ENCODE peak calls at places on chromosome 19, in nine cellular contexts. H is IMR-90, G is fibroblast of lung, E is AG04450, D is GM23248, F is HepG2, Y is colonic mucosa, Z is iPS DF 6.9, U is mammary epithelial cell. I is an unnamed sample.

GRCh38 chr19:31983647-31984046 is 361.8 kb upstream of the ZNF507 start:
- DNase-seq in Y (no peak), G (no peak), H (no peak), F (no peak), D (no peak), U (no peak), Z (no peak), E (no peak), I (no peak)

GRCh38 chr19:14516746-14517438 is 1.3 kb downstream of the DNAJB1 start:
- DNase-seq in Y (peak; percentile 63), Z (no peak), E (no peak), U (no peak), G (no peak), H (no peak), D (peak; percentile 39), F (no peak), I (no peak)

GRCh38 chr19:42401365-42402303 is 11.5 kb upstream of the CNFN start:
- DNase-seq in H (peak; percentile 73), Z (no peak), F (peak; percentile 49), G (peak; percentile 81), Y (peak; percentile 85), E (peak; percentile 51), U (peak; percentile 31), D (peak; percentile 87), I (peak; percentile 89)

GRCh38 chr19:21474671-21475181 is 30.7 kb upstream of the ZNF429 start:
- DNase-seq in H (peak; percentile 31), U (peak; percentile 64), Y (peak; percentile 77), E (peak; percentile 2), D (peak; percentile 72), F (no peak), G (peak; percentile 73), Z (no peak), I (peak; percentile 82)

GRCh38 chr19:1355258-1355973 is 28.3 kb upstream of the NDUFS7 start:
- DNase-seq in G (no peak), E (no peak), H (no peak), F (no peak), D (peak; percentile 53), Z (no peak), Y (peak; percentile 41), U (peak; percentile 12), I (no peak)

GRCh38 chr19:2315818-2316353 is 7.9 kb upstream of the LINGO3 start:
- DNase-seq in D (peak; percentile 72), E (no peak), Z (no peak), F (peak; percentile 55), G (peak; percentile 63), H (peak; percentile 56), U (no peak), Y (peak; percentile 59), I (peak; percentile 85)

GRCh38 chr19:58554494-58555368 is at the start of gene CHMP2A:
- DNase-seq in Z (peak; percentile 87), F (peak; percentile 84), E (peak; percentile 90), U (peak; percentile 93), G (peak; percentile 97), D (peak; percentile 99), Y (peak; percentile 99), H (peak; percentile 95), I (peak; percentile 100)

GRCh38 chr19:10672529-10673150 is 18.5 kb downstream of the ILF3 start:
- DNase-seq in G (peak; percentile 64), F (no peak), U (no peak), Y (no peak), Z (no peak), E (no peak), D (no peak), H (no peak), I (no peak)

GRCh38 chr19:6519289-6519688 is 11.5 kb upstream of the TNFSF9 start:
- DNase-seq in U (peak; percentile 77), Z (no peak), G (peak; percentile 74), H (peak; percentile 61), Y (no peak), D (peak; percentile 92), F (no peak), E (no peak), I (no peak)

GRCh38 chr19:42207767-42208259 is 9.7 kb downstream of the DEDD2 start:
- DNase-seq in H (peak; percentile 89), G (peak; percentile 64), Z (no peak), Y (no peak), U (peak; percentile 76), E (peak; percentile 49), F (no peak), D (peak; percentile 93), I (no peak)

GRCh38 chr19:18577365-18577914 is 5.8 kb downstream of the UBA52 start:
- DNase-seq in G (no peak), E (no peak), H (no peak), Y (no peak), F (no peak), U (no peak), Z (no peak), D (no peak), I (no peak)

GRCh38 chr19:18675779-18676178 is 7.7 kb upstream of the CRTC1 start:
- DNase-seq in Z (no peak), G (peak; percentile 16), F (no peak), U (no peak), H (no peak), E (no peak), Y (no peak), D (peak; percentile 43), I (no peak)

GRCh38 chr19:48881741-48882657 is 9.8 kb downstream of the PPP1R15A start:
- DNase-seq in D (peak; percentile 50), Z (no peak), Y (no peak), G (no peak), F (no peak), H (no peak), E (no peak), U (peak; percentile 26), I (no peak)

GRCh38 chr19:16828990-16829821 is at the start of gene SIN3B:
- DNase-seq in G (peak; percentile 89), H (peak; percentile 82), Z (no peak), F (peak; percentile 77), Y (peak; percentile 89), D (peak; percentile 93), U (peak; percentile 86), E (peak; percentile 54), I (peak; percentile 92)

GRCh38 chr19:50669319-50670101 is 20.3 kb downstream of the C19orf81 start:
- DNase-seq in E (no peak), H (peak; percentile 15), Z (no peak), U (no peak), D (peak; percentile 54), G (peak; percentile 25), F (no peak), Y (peak; percentile 27), I (no peak)

GRCh38 chr19:50341091-50341564 is 12.0 kb upstream of the KCNC3 start:
- DNase-seq in D (no peak), U (no peak), G (no peak), H (no peak), Y (no peak), E (no peak), Z (no peak), F (no peak), I (no peak)

DNA sequence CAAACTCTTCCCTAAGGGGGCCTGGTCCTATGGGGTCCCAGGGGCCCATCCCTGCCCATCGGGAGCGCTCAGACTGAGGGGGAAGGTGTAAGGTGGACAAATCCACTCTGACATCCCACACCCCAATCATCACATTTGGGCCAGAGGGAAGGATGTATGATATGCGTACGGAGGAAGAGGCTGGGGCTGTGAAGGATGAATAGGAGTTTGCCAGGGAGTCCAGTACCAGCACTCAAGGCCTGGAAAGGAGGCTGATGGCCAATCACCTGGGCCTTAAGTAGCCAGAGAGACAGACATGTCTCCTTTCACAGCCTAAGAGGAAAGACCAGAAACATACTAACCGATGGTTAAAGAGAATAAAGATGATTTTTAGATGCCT is 14.9 kb downstream of the TJP3 start:
- DNase-seq in E (no peak), Z (no peak), G (no peak), D (no peak), H (no peak), U (no peak), Y (no peak), F (no peak), I (no peak)
- H3K9me3 ChIP-seq in E (peaks cover 7% of the 10 kb centered on the region), Z (no peaks in the 10 kb centered on the region), G (no peaks in the 10 kb centered on the region), D (no peaks in the 10 kb centered on the region), H (no peaks in the 10 kb centered on the region), U (no peaks in the 10 kb centered on the region), Y (no peaks in the 10 kb centered on the region), F (no peaks in the 10 kb centered on the region), I (no peaks in the 10 kb centered on the region)

GRCh38 chr19:22503524-22503923 is 81.4 kb upstream of the ZNF98 start:
- DNase-seq in G (no peak), E (no peak), Y (no peak), Z (no peak), D (no peak), F (no peak), U (no peak), H (no peak), I (no peak)
- H3K9me3 ChIP-seq in G (no peaks in the 10 kb centered on the region), E (peaks cover 55% of the 10 kb centered on the region), Y (no peaks in the 10 kb centered on the region), Z (peaks cover 22% of the 10 kb centered on the region), D (no peaks in the 10 kb centered on the region), F (peaks cover 94% of the 10 kb centered on the region), U (peaks cover 48% of the 10 kb centered on the region), H (peaks cover 44% of the 10 kb centered on the region), I (peaks cover 5% of the 10 kb centered on the region)

GRCh38 chr19:44255705-44256411 is 3.8 kb upstream of the ZNF233 start:
- DNase-seq in G (no peak), U (no peak), Z (no peak), F (no peak), H (no peak), D (no peak), Y (no peak), E (no peak), I (no peak)
- H3K9me3 ChIP-seq in G (no peaks in the 10 kb centered on the region), U (peaks cover 23% of the 10 kb centered on the region), Z (no peaks in the 10 kb centered on the region), F (peaks cover 35% of the 10 kb centered on the region), H (peaks cover 23% of the 10 kb centered on the region), D (peaks cover 15% of the 10 kb centered on the region), Y (peaks cover 6% of the 10 kb centered on the region), E (peaks cover 8% of the 10 kb centered on the region), I (peaks cover 51% of the 10 kb centered on the region)

GRCh38 chr19:54662730-54663129 is at the start of gene LILRB4:
- DNase-seq in E (no peak), H (no peak), U (no peak), Z (no peak), F (no peak), G (no peak), Y (no peak), D (no peak), I (peak; percentile 74)

GRCh38 chr19:54667217-54667616 is 4.4 kb downstream of the LILRB4 start:
- DNase-seq in Y (no peak), H (no peak), G (no peak), E (no peak), F (no peak), U (no peak), Z (no peak), D (no peak), I (no peak)

GRCh38 chr19:54661846-54662489 is 817 bp upstream of the LILRB4 start:
- DNase-seq in Y (no peak), E (no peak), D (no peak), U (no peak), G (no peak), H (no peak), F (no peak), Z (no peak), I (no peak)

GRCh38 chr19:54668353-54668752 is 5.6 kb downstream of the LILRB4 start:
- DNase-seq in H (no peak), E (no peak), Z (no peak), F (no peak), Y (no peak), U (no peak), D (no peak), G (no peak), I (no peak)

DNA sequence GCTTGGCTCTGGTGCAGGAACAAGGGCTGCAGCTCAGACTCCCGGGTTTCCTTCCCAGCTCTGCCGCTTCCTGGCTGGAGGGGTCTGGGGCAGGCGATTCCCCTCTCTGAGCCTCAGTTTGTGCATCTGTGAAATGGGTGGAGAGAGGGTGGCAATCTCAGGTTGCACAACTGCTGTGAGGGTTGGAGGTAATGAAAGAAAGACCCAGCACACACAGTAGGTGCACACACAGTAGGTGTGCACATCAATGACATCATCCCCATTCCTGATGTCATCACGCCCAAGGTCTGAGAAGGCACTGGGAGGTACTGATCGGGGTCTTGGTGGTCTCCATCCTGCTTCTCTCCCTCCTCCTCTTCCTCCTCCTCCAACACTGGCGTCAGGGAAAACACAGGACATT is 2.7 kb downstream of the LILRB4 start:
- DNase-seq in D (no peak), H (no peak), E (no peak), G (no peak), Y (no peak), U (no peak), F (no peak), Z (no peak), I (no peak)
- H3K9me3 ChIP-seq in D (no peaks in the 10 kb centered on the region), H (peaks cover 39% of the 10 kb centered on the region), E (peaks cover 68% of the 10 kb centered on the region), G (no peaks in the 10 kb centered on the region), Y (no peaks in the 10 kb centered on the region), U (peaks cover 24% of the 10 kb centered on the region), F (no peaks in the 10 kb centered on the region), Z (peaks cover 30% of the 10 kb centered on the region), I (no peaks in the 10 kb centered on the region)

I was measured in sigmoid colon.